ENCODE peak calls at places on chromosome 21, in nine cellular contexts. K is transverse colon, H is K562, M is sigmoid colon, T is colonic mucosa, G is A549, N is Panc1, R is lower lobe of right lung, F is mesenchymal stem cell. V is an unnamed sample.
A peak's percentile ranks its signal among the peaks of the same experiment; 100 is the strongest.

GRCh38 chr21:25964009-25964408 is 206.6 kb downstream of the APP start:
- DNase-seq in K (no peak), H (no peak), M (no peak), T (no peak), G (no peak), N (no peak), R (no peak), F (peak; percentile 29), V (no peak)

GRCh38 chr21:43323244-43324005 is 103.5 kb downstream of the SIK1 start:
- DNase-seq in K (no peak), H (no peak), M (no peak), T (no peak), G (no peak), N (no peak), R (peak; percentile 90), F (no peak), V (no peak)

GRCh38 chr21:41064325-41064724 is 103.6 kb upstream of the BACE2 start:
- DNase-seq in K (no peak), H (no peak), M (no peak), T (no peak), G (no peak), N (no peak), R (no peak), F (no peak), V (no peak)

GRCh38 chr21:25607812-25608737 is 794 bp upstream of the MRPL39 start:
- DNase-seq in K (peak; percentile 84), H (peak; percentile 89), M (peak; percentile 92), T (peak; percentile 80), G (peak; percentile 81), N (peak; percentile 68), R (peak; percentile 83), F (peak; percentile 81), V (peak; percentile 68)

GRCh38 chr21:39972976-39973375 is 105.7 kb downstream of the PCP4 start:
- DNase-seq in K (no peak), H (no peak), M (no peak), T (no peak), G (no peak), N (no peak), R (no peak), F (no peak), V (no peak)

GRCh38 chr21:31293986-31294385 is 50.1 kb downstream of the TIAM1 start:
- DNase-seq in K (no peak), H (no peak), M (no peak), T (no peak), G (peak; percentile 13), N (no peak), R (no peak), F (peak; percentile 81), V (peak; percentile 69)

GRCh38 chr21:14120091-14120734 is 90.5 kb downstream of the LIPI start:
- DNase-seq in K (peak; percentile 57), H (peak; percentile 78), M (no peak), T (peak; percentile 49), G (peak; percentile 34), N (peak; percentile 28), R (no peak), F (peak; percentile 10), V (no peak)

GRCh38 chr21:8994640-8995511 is 1526.5 kb upstream of the TPTE start:
- DNase-seq in K (no peak), H (peak; percentile 69), M (no peak), T (no peak), G (peak; percentile 95), N (peak; percentile 73), R (no peak), F (no peak), V (no peak)

GRCh38 chr21:27094182-27094948 is 127.5 kb upstream of the ADAMTS5 start:
- DNase-seq in K (no peak), H (no peak), M (no peak), T (no peak), G (no peak), N (no peak), R (no peak), F (no peak), V (no peak)

GRCh38 chr21:38807481-38807880 is 1.8 kb downstream of the ETS2 start:
- DNase-seq in K (no peak), H (no peak), M (no peak), T (no peak), G (no peak), N (no peak), R (no peak), F (peak; percentile 45), V (no peak)
- H3K4me3 ChIP-seq in K (peak overlapping the region; percentile 89), H (peak overlapping the region; percentile 69), M (peak overlapping the region; percentile 94), T (peak overlapping the region; percentile 83), G (peak overlapping the region; percentile 93), N (peak overlapping the region; percentile 84), R (peak overlapping the region; percentile 82), F (no peak overlapping the region), V (peak overlapping the region; percentile 88)

GRCh38 chr21:37869661-37870060 is 46.6 kb downstream of the KCNJ6 start:
- DNase-seq in K (no peak), H (no peak), M (no peak), T (no peak), G (no peak), N (no peak), R (no peak), F (no peak), V (no peak)

GRCh38 chr21:37873655-37874054 is 42.6 kb downstream of the KCNJ6 start:
- DNase-seq in K (no peak), H (no peak), M (no peak), T (no peak), G (peak; percentile 7), N (no peak), R (no peak), F (no peak), V (no peak)

GRCh38 chr21:37870229-37870628 is 46.0 kb downstream of the KCNJ6 start:
- DNase-seq in K (no peak), H (no peak), M (no peak), T (no peak), G (no peak), N (no peak), R (no peak), F (no peak), V (no peak)

GRCh38 chr21:37868896-37869295 is 47.4 kb downstream of the KCNJ6 start:
- DNase-seq in K (no peak), H (no peak), M (no peak), T (no peak), G (no peak), N (no peak), R (no peak), F (peak; percentile 81), V (no peak)

GRCh38 chr21:37871121-37871862 is 45.0 kb downstream of the KCNJ6 start:
- DNase-seq in K (no peak), H (no peak), M (no peak), T (no peak), G (peak; percentile 35), N (no peak), R (no peak), F (peak; percentile 86), V (peak; percentile 74)
- H3K27ac ChIP-seq in K (no peak overlapping the region), H (no peak overlapping the region), M (no peak overlapping the region), T (no peak overlapping the region), G (peak overlapping the region; percentile 49), N (no peak overlapping the region), R (no peak overlapping the region), F (peak overlapping the region; percentile 62), V (peak overlapping the region; percentile 43)

GRCh38 chr21:18602711-18603110 is 199.1 kb upstream of the TMPRSS15 start:
- DNase-seq in K (no peak), H (no peak), M (no peak), T (no peak), G (no peak), N (no peak), R (no peak), F (no peak), V (no peak)
- H3K9me3 ChIP-seq in K (no peaks in the 10 kb centered on the region), H (no peaks in the 10 kb centered on the region), M (no peaks in the 10 kb centered on the region), T (no peaks in the 10 kb centered on the region), G (no peaks in the 10 kb centered on the region), N (no peaks in the 10 kb centered on the region), R (no peaks in the 10 kb centered on the region), F (no peaks in the 10 kb centered on the region), V (peaks cover 8% of the 10 kb centered on the region)

GRCh38 chr21:44480200-44481065 is 25.1 kb downstream of the LRRC3 start:
- DNase-seq in K (no peak), H (no peak), M (no peak), T (no peak), G (no peak), N (no peak), R (no peak), F (no peak), V (no peak)

GRCh38 chr21:44485254-44485793 is 30.0 kb downstream of the LRRC3 start:
- DNase-seq in K (no peak), H (peak; percentile 56), M (no peak), T (peak; percentile 33), G (peak; percentile 83), N (peak; percentile 55), R (no peak), F (peak; percentile 74), V (no peak)

GRCh38 chr21:44483288-44484237 is 28.3 kb downstream of the LRRC3 start:
- DNase-seq in K (no peak), H (no peak), M (no peak), T (no peak), G (no peak), N (no peak), R (no peak), F (no peak), V (no peak)

GRCh38 chr21:44484498-44485253 is 29.4 kb downstream of the LRRC3 start:
- DNase-seq in K (no peak), H (no peak), M (no peak), T (no peak), G (no peak), N (no peak), R (no peak), F (no peak), V (no peak)

DNA sequence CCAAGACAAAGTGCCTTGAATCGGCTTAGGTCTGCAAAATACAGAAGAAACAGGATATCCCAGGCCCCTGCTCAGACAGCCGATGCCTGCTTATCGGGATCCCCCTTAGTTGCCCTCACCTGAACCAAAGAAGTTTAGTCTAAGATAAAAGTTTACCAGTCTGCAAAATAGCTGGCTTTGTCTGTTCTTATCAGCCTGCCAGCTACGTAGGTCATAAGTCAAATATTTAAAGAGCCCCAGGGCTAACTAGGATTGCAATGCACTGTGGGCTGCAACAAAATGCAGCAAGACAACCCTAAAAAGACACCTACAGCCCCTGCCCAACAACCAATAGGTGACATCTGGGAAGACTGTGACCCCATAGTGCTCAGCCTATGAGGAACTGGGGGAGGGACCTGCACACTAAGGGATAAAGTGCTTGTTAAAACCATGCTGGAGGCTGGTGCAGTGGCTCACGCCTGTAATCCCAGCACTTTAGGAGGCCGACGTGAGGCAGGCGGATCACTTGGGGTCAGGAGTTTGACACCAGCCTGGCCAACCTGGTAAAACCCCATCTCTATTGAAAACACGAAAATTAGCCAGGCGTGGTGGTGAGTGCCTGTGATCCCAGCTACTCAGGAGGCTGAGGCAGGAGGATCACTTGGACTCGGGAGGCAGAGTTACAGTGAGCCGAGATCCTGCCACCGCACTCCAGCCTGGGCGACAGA is 27.4 kb downstream of the LRRC3 start:
- DNase-seq in K (no peak), H (peak; percentile 11), M (no peak), T (no peak), G (peak; percentile 20), N (no peak), R (no peak), F (no peak), V (no peak)
- H3K4me3 ChIP-seq in K (no peak overlapping the region), H (no peak overlapping the region), M (no peak overlapping the region), T (no peak overlapping the region), G (no peak overlapping the region), N (no peak overlapping the region), R (no peak overlapping the region), F (no peak overlapping the region), V (no peak overlapping the region)